ENCODE peak calls at places on chromosomes 4 and X, in seven cellular contexts. L is GM19239; T is endothelial cell of umbilical vein; O is GM13976; J is activated naive CD4-positive, alpha-beta T cell; P is glomerular endothelial cell; V is MM.1S. I is an unnamed sample.

GRCh38 chr4:173935622-173936405 is 347.7 kb downstream of the FBXO8 start:
- DNase-seq in L (no peak), V (no peak), J (no peak), T (no peak), P (no peak), O (no peak), I (no peak)

GRCh38 chr4:176838611-176839411 is 46.1 kb upstream of the VEGFC start:
- DNase-seq in T (peak; percentile 77), P (peak; percentile 42), V (no peak), L (no peak), J (no peak), O (no peak), I (no peak)

GRCh38 chrX:24396930-24397277 is 36.5 kb downstream of the SUPT20HL1 start:
- DNase-seq in T (no peak), J (no peak), O (no peak), V (no peak), L (no peak), P (no peak), I (no peak)

GRCh38 chr4:119286377-119287002 is 35.4 kb downstream of the FABP2 start:
- DNase-seq in J (no peak), L (no peak), V (peak; percentile 62), P (no peak), T (peak; percentile 83), O (no peak), I (no peak)

GRCh38 chrX:125289920-125290319 is 29.8 kb upstream of the TEX13C start:
- DNase-seq in T (no peak), V (no peak), J (no peak), O (no peak), P (no peak), L (no peak), I (no peak)

GRCh38 chr4:88318751-88319350 is 34.5 kb upstream of the PPM1K start:
- DNase-seq in L (no peak), J (no peak), O (no peak), T (no peak), P (no peak), V (no peak), I (no peak)

GRCh38 chr4:42397256-42397634 is at the start of gene SHISA3:
- DNase-seq in V (peak; percentile 65), P (no peak), O (peak; percentile 70), T (peak; percentile 45), J (no peak), L (peak; percentile 14), I (peak; percentile 46)

GRCh38 chr4:151242305-151242704 is 34.7 kb upstream of the PRSS48 start:
- DNase-seq in V (no peak), O (no peak), T (no peak), L (no peak), J (no peak), P (no peak), I (no peak)

GRCh38 chr4:183262776-183263100 is 57.3 kb downstream of the CLDN22 start:
- DNase-seq in O (no peak), V (no peak), T (no peak), L (no peak), P (no peak), J (no peak), I (no peak)

GRCh38 chr4:25913056-25913850 is 767 bp upstream of the SMIM20 start:
- DNase-seq in V (peak; percentile 33), T (peak; percentile 15), L (peak; percentile 15), J (peak; percentile 31), O (peak; percentile 46), P (no peak), I (peak; percentile 49)

GRCh38 chr4:121696140-121696640 is 590 bp downstream of the ANXA5 start:
- DNase-seq in V (peak; percentile 59), J (peak; percentile 10), T (peak; percentile 69), O (peak; percentile 33), L (peak; percentile 20), P (no peak), I (peak; percentile 32)

GRCh38 chrX:29746326-29746725 is 469.0 kb upstream of the MAGEB2 start:
- DNase-seq in P (no peak), J (no peak), T (no peak), L (no peak), V (no peak), O (no peak), I (no peak)

GRCh38 chr4:159269956-159270355 is 167.1 kb downstream of the RAPGEF2 start:
- DNase-seq in L (no peak), J (no peak), P (no peak), O (no peak), V (no peak), T (no peak), I (no peak)

GRCh38 chr4:76252271-76252653 is 741 bp downstream of the FAM47E start:
- DNase-seq in P (no peak), V (no peak), L (no peak), J (no peak), O (no peak), T (no peak), I (no peak)

GRCh38 chrX:11480626-11481025 is 185.1 kb downstream of the ARHGAP6 start:
- DNase-seq in P (no peak), T (peak; percentile 70), L (no peak), V (no peak), J (no peak), O (no peak), I (no peak)

GRCh38 chrX:110201799-110202198 is 116.1 kb downstream of the AMMECR1 start:
- DNase-seq in P (no peak), J (no peak), V (no peak), T (no peak), O (no peak), L (no peak), I (no peak)

GRCh38 chr4:8877780-8878040 is 6.1 kb upstream of the HMX1 start:
- DNase-seq in T (no peak), P (no peak), L (no peak), O (no peak), V (no peak), J (no peak), I (no peak)

GRCh38 chrX:134024686-134025377 is 39.4 kb upstream of the GPC3 start:
- DNase-seq in P (no peak), O (no peak), V (no peak), L (no peak), J (no peak), T (no peak), I (no peak)

GRCh38 chrX:18146954-18147353 is 73.7 kb downstream of the BEND2 start:
- DNase-seq in V (no peak), L (no peak), O (no peak), P (no peak), T (no peak), J (no peak), I (no peak)

GRCh38 chr4:24800273-24800880 is 5.0 kb downstream of the SOD3 start:
- DNase-seq in V (no peak), L (no peak), O (peak; percentile 41), J (no peak), P (no peak), T (no peak), I (no peak)

GRCh38 chr4:150136481-150136880 is 58.2 kb downstream of the DCLK2 start:
- DNase-seq in T (no peak), V (no peak), P (no peak), O (no peak), J (no peak), L (no peak), I (no peak)